ENCODE peak calls at places on chromosome 2, in seven cellular contexts. U is right lobe of liver, V is Calu3, M is testis, F is stromal cell of bone marrow, A is NCI-H1105 treated with DMSO at 0.1 percent for 48 hours, O is neural crest cell. Y is an unnamed sample.

GRCh38 chr2:227862741-227863588 is 8.5 kb upstream of the DAW1 start:
- DNase-seq in U (no peak), V (peak; percentile 57), M (no peak), F (peak; percentile 61), A (no peak), O (no peak), Y (no peak)

GRCh38 chr2:233303252-233303651 is 4.4 kb upstream of the SAG start:
- DNase-seq in U (no peak), V (no peak), M (no peak), F (no peak), A (no peak), O (no peak), Y (no peak)

GRCh38 chr2:235073938-235074337 is 122.1 kb downstream of the SH3BP4 start:
- DNase-seq in U (no peak), V (no peak), M (no peak), F (no peak), A (no peak), O (no peak), Y (peak; percentile 29)

GRCh38 chr2:74502720-74503505 is 3.5 kb upstream of the LBX2 start:
- DNase-seq in U (peak; percentile 80), V (peak; percentile 80), M (peak; percentile 64), F (peak; percentile 74), A (no peak), O (peak; percentile 37), Y (no peak)

GRCh38 chr2:100422320-100422719 is 4.9 kb upstream of the CHST10 start:
- DNase-seq in U (no peak), V (peak; percentile 60), M (peak; percentile 61), F (no peak), A (peak; percentile 24), O (peak; percentile 44), Y (peak; percentile 29)

GRCh38 chr2:67927489-67927888 is 135.3 kb downstream of the C1D start:
- DNase-seq in U (no peak), V (no peak), M (no peak), F (no peak), A (no peak), O (no peak), Y (no peak)

GRCh38 chr2:14530506-14530905 is 102.0 kb upstream of the LRATD1 start:
- DNase-seq in U (no peak), V (no peak), M (no peak), F (no peak), A (no peak), O (no peak), Y (no peak)

GRCh38 chr2:60366178-60366577 is 187.3 kb downstream of the BCL11A start:
- DNase-seq in U (no peak), V (no peak), M (no peak), F (no peak), A (no peak), O (no peak), Y (no peak)

GRCh38 chr2:22027345-22028005 is 903.7 kb downstream of the TDRD15 start:
- DNase-seq in U (no peak), V (no peak), M (no peak), F (no peak), A (no peak), O (no peak), Y (no peak)